ENCODE peak calls at places on chromosome 17, in seven cellular contexts. J is SK-N-SH, M is K562, V is HCT116, R is HepG2, H is GM12878, D is H1. Y is an unnamed sample.

GRCh38 chr17:7405413-7405881 is 1.6 kb upstream of the TMEM256 start:
- DNase-seq in J (peak), M (no peak), V (no peak), R (no peak), H (no peak), D (no peak), Y (no peak)

GRCh38 chr17:39364236-39365025 is 37.0 kb downstream of the FBXL20 start:
- DNase-seq in J (no peak), M (peak), V (no peak), R (no peak), H (no peak), D (no peak), Y (no peak)

GRCh38 chr17:56595831-56596740 is 2.6 kb downstream of the NOG start:
- DNase-seq in J (peak), M (no peak), V (no peak), R (no peak), H (no peak), D (no peak), Y (no peak)

GRCh38 chr17:82876602-82877391 is 37.0 kb upstream of the ZNF750 start:
- DNase-seq in J (peak), M (peak), V (peak), R (peak), H (no peak), D (no peak), Y (no peak)

GRCh38 chr17:56876766-56877179 is 37.1 kb downstream of the TRIM25 start:
- DNase-seq in J (no peak), M (peak), V (no peak), R (no peak), H (no peak), D (no peak), Y (no peak)

GRCh38 chr17:72778161-72779151 is 314.0 kb downstream of the SLC39A11 start:
- DNase-seq in J (peak), M (peak), V (no peak), R (no peak), H (no peak), D (no peak), Y (no peak)

GRCh38 chr17:50844117-50844700 is 8.8 kb downstream of the WFIKKN2 start:
- DNase-seq in J (peak), M (no peak), V (no peak), R (peak), H (no peak), D (no peak), Y (no peak)

GRCh38 chr17:13589658-13590057 is 12.1 kb downstream of the HS3ST3A1 start:
- DNase-seq in J (no peak), M (no peak), V (no peak), R (no peak), H (no peak), D (no peak), Y (no peak)

GRCh38 chr17:35002876-35003551 is 22.7 kb downstream of the LIG3 start:
- DNase-seq in J (no peak), M (no peak), V (no peak), R (no peak), H (no peak), D (no peak), Y (no peak)

GRCh38 chr17:49779730-49780220 is 8.7 kb upstream of the KAT7 start:
- DNase-seq in J (peak), M (peak), V (peak), R (peak), H (no peak), D (no peak), Y (peak)

GRCh38 chr17:63537001-63537400 is 13.3 kb upstream of the DCAF7 start:
- DNase-seq in J (peak), M (no peak), V (no peak), R (no peak), H (no peak), D (no peak), Y (no peak)

GRCh38 chr17:29109477-29110371 is 66.8 kb downstream of the PIPOX start:
- DNase-seq in J (no peak), M (no peak), V (no peak), R (no peak), H (no peak), D (no peak), Y (no peak)

GRCh38 chr17:77466140-77466539 is 325.4 kb downstream of the SEC14L1 start:
- DNase-seq in J (no peak), M (no peak), V (no peak), R (no peak), H (no peak), D (no peak), Y (no peak)

GRCh38 chr17:74190154-74190553 is 13.3 kb upstream of the RPL38 start:
- DNase-seq in J (peak), M (peak), V (peak), R (peak), H (no peak), D (no peak), Y (no peak)

GRCh38 chr17:75261336-75262111 is at the start of the genes GGA3 and MRPS7:
- DNase-seq in J (peak), M (peak), V (peak), R (peak), H (peak), D (no peak), Y (peak)

GRCh38 chr17:63963123-63963522 is 9.6 kb downstream of the SCN4A start:
- DNase-seq in J (no peak), M (no peak), V (no peak), R (no peak), H (no peak), D (no peak), Y (no peak)

GRCh38 chr17:82353484-82353883 is 5.6 kb upstream of the TEX19 start:
- DNase-seq in J (no peak), M (no peak), V (no peak), R (no peak), H (no peak), D (no peak), Y (no peak)

GRCh38 chr17:34400301-34400931 is 37.4 kb upstream of the CCL1 start:
- DNase-seq in J (no peak), M (no peak), V (no peak), R (no peak), H (no peak), D (no peak), Y (no peak)

GRCh38 chr17:56136316-56136715 is 17.0 kb upstream of the ANKFN1 start:
- DNase-seq in J (no peak), M (no peak), V (no peak), R (no peak), H (no peak), D (no peak), Y (no peak)

GRCh38 chr17:50956409-50956749 is 90.2 kb upstream of the TOB1 start:
- DNase-seq in J (no peak), M (no peak), V (no peak), R (no peak), H (no peak), D (no peak), Y (no peak)

GRCh38 chr17:75124041-75124818 is 7.3 kb downstream of the NT5C start:
- DNase-seq in J (no peak), M (peak), V (peak), R (peak), H (no peak), D (no peak), Y (peak)

GRCh38 chr17:66309793-66310192 is 7.4 kb downstream of the PRKCA start:
- DNase-seq in J (no peak), M (no peak), V (no peak), R (no peak), H (no peak), D (no peak), Y (no peak)

GRCh38 chr17:66369830-66370229 is 67.4 kb downstream of the PRKCA start:
- DNase-seq in J (no peak), M (no peak), V (no peak), R (peak), H (no peak), D (no peak), Y (no peak)

GRCh38 chr17:33667052-33667509 is 374.0 kb upstream of the ASIC2 start:
- DNase-seq in J (no peak), M (no peak), V (no peak), R (no peak), H (peak), D (no peak), Y (no peak)

GRCh38 chr17:80208050-80208449 is 12.1 kb downstream of the SGSH start:
- DNase-seq in J (no peak), M (no peak), V (no peak), R (no peak), H (no peak), D (no peak), Y (no peak)

GRCh38 chr17:82528484-82529265 is 9.1 kb downstream of the FOXK2 start:
- DNase-seq in J (peak), M (no peak), V (peak), R (no peak), H (no peak), D (no peak), Y (peak)

GRCh38 chr17:49664706-49665211 is 13.1 kb downstream of the SPOP start:
- DNase-seq in J (no peak), M (no peak), V (no peak), R (no peak), H (no peak), D (no peak), Y (no peak)

GRCh38 chr17:6823011-6823442 is 8.5 kb downstream of the TEKT1 start:
- DNase-seq in J (no peak), M (no peak), V (no peak), R (no peak), H (no peak), D (no peak), Y (no peak)

GRCh38 chr17:75769536-75769935 is 4.5 kb upstream of the GALK1 start:
- DNase-seq in J (peak), M (no peak), V (no peak), R (no peak), H (no peak), D (no peak), Y (no peak)

GRCh38 chr17:81538651-81539570 is 10.7 kb downstream of the FSCN2 start:
- DNase-seq in J (no peak), M (no peak), V (no peak), R (no peak), H (no peak), D (no peak), Y (no peak)

GRCh38 chr17:50501054-50501453 is 7.2 kb upstream of the MYCBPAP start:
- DNase-seq in J (peak), M (no peak), V (peak), R (peak), H (no peak), D (no peak), Y (no peak)

GRCh38 chr17:51153210-51154072 is at the start of gene NME1:
- DNase-seq in J (peak), M (peak), V (peak), R (peak), H (peak), D (peak), Y (peak)

GRCh38 chr17:77610518-77610893 is 348.0 kb upstream of the TNRC6C start:
- DNase-seq in J (no peak), M (no peak), V (no peak), R (no peak), H (no peak), D (no peak), Y (no peak)

GRCh38 chr17:39069114-39069756 is 82.2 kb downstream of the PLXDC1 start:
- DNase-seq in J (peak), M (peak), V (no peak), R (peak), H (no peak), D (no peak), Y (peak)

GRCh38 chr17:49527927-49528651 is 33.0 kb downstream of the NGFR start:
- DNase-seq in J (peak), M (no peak), V (no peak), R (no peak), H (no peak), D (no peak), Y (no peak)

GRCh38 chr17:68021963-68022362 is 13.6 kb upstream of the KPNA2 start:
- DNase-seq in J (no peak), M (no peak), V (no peak), R (no peak), H (no peak), D (no peak), Y (no peak)

GRCh38 chr17:4230142-4230541 is 33.6 kb downstream of the ANKFY1 start:
- DNase-seq in J (no peak), M (no peak), V (peak), R (no peak), H (no peak), D (no peak), Y (no peak)

GRCh38 chr17:9032583-9032982 is 11.3 kb downstream of the NTN1 start:
- DNase-seq in J (no peak), M (no peak), V (no peak), R (no peak), H (no peak), D (no peak), Y (no peak)

GRCh38 chr17:9036336-9036735 is 15.0 kb downstream of the NTN1 start:
- DNase-seq in J (no peak), M (no peak), V (no peak), R (no peak), H (no peak), D (no peak), Y (no peak)

GRCh38 chr17:9032151-9032550 is 10.8 kb downstream of the NTN1 start:
- DNase-seq in J (no peak), M (no peak), V (no peak), R (no peak), H (no peak), D (no peak), Y (no peak)

GRCh38 chr17:9037741-9038140 is 16.4 kb downstream of the NTN1 start:
- DNase-seq in J (no peak), M (no peak), V (no peak), R (no peak), H (no peak), D (no peak), Y (no peak)

DNA sequence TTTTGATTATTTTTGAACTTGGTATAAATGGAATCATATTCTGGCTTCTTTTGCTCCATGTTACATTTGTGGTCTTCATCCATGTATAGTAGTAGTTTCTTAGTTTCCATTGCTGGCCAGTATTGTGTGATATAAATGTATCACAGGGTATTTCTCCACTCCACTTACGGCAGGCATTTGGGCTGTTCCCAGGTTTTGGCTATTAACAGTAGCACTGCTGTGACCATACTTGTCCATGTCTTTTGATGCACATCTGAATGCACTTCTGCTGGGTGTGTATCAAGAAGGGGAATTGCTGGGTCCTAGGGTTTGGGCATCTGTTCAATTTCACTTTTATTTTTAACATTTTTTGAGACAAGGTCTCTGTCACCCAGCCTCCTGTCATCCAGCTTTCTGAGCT is 13.9 kb downstream of the NTN1 start:
- DNase-seq in J (no peak), M (no peak), V (no peak), R (no peak), H (no peak), D (no peak), Y (no peak)
- TF ChIP-seq SIN3A in J (no peak), M (no peak), V (no peak), R (no peak), H (no peak), D (no peak), Y (no peak)

GRCh38 chr17:60169921-60170817 is 20.4 kb downstream of the CA4 start:
- DNase-seq in J (no peak), M (peak), V (no peak), R (peak), H (no peak), D (no peak), Y (no peak)
- TF ChIP-seq SIN3A in J (no peak), M (no peak), V (no peak), R (no peak), H (no peak), D (no peak), Y (no peak)

DNA sequence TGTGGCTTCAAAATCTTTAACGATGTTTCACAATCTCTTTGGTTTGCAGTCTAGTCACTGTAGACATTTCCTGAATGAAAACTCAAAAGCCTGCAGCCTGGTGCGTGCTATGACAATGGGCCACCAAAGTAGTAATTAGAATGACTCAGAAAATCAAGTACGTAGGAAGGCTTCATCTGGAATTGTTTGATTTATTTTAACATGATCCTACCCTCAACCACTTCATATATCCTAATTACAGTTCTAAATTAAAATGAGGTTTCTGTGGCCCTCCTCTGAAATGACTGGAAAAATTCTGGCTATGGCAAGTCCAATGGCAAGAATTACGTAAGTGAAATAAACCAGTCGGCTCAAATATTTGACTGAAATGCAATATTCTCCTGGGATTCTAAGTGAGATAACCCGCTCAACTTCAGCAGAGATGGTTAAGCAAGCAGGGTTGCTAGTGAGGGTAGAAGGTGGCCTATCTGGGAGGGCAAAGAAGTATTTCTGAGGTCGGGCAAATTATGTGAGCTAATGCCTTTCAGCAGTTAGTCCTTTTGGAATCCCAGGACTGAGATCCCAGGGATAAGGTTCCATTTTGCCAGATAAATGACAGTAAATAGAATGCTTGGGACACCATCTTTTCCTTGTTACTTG is 145.6 kb upstream of the MYOCD start:
- DNase-seq in J (no peak), M (no peak), V (no peak), R (no peak), H (no peak), D (no peak), Y (no peak)
- TF ChIP-seq SIN3A in J (no peak), M (no peak), V (no peak), R (no peak), H (no peak), D (no peak), Y (no peak)

DNA sequence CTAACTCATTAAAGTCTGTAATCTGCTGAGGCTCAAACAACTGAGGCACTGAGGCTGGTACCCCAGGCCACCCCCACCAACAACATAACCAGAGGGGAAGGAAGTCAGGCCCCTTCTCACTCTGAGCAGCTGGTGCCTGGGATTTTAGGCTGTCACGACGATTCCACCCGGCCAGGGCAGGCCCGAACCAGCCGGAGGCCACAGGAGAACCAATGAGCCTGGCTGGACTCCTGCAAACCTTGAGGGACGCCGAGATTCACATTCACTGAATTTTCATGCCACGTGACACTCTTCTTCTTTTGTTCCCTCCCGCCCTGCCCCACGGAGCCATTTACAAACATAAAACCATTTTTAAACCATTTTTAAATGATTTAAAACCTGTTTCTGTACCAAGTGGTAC is 48.1 kb downstream of the RPH3AL start:
- DNase-seq in J (no peak), M (no peak), V (no peak), R (no peak), H (no peak), D (no peak), Y (no peak)
- TF ChIP-seq SIN3A in J (no peak), M (no peak), V (no peak), R (no peak), H (no peak), D (no peak), Y (no peak)

DNA sequence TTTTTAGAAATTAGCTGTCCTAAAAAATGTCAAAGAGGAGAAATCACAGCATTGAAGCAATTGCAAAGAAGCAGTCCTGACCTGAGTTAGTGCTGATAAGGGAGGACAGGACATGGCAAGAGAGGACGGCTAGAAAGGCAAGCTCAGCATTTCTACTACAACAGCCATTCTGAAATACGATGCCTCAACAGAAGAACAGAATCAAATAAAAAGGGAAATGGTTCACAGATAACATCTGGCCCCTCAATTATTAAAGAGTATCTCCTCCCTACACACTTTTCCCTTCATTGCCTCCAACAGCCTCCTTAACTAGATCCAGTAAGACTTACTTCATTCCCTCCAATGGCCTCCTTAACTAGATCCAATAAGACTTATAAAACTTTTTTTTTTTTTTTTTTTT is 18.2 kb downstream of the VPS53 start:
- DNase-seq in J (peak), M (no peak), V (no peak), R (no peak), H (no peak), D (no peak), Y (no peak)
- TF ChIP-seq SIN3A in J (no peak), M (no peak), V (no peak), R (no peak), H (no peak), D (no peak), Y (no peak)

GRCh38 chr17:19409509-19409908 is 1.5 kb upstream of the RNF112 start:
- DNase-seq in J (no peak), M (no peak), V (peak), R (no peak), H (no peak), D (no peak), Y (no peak)
- TF ChIP-seq SIN3A in J (no peak), M (no peak), V (no peak), R (no peak), H (no peak), D (no peak), Y (no peak)

DNA sequence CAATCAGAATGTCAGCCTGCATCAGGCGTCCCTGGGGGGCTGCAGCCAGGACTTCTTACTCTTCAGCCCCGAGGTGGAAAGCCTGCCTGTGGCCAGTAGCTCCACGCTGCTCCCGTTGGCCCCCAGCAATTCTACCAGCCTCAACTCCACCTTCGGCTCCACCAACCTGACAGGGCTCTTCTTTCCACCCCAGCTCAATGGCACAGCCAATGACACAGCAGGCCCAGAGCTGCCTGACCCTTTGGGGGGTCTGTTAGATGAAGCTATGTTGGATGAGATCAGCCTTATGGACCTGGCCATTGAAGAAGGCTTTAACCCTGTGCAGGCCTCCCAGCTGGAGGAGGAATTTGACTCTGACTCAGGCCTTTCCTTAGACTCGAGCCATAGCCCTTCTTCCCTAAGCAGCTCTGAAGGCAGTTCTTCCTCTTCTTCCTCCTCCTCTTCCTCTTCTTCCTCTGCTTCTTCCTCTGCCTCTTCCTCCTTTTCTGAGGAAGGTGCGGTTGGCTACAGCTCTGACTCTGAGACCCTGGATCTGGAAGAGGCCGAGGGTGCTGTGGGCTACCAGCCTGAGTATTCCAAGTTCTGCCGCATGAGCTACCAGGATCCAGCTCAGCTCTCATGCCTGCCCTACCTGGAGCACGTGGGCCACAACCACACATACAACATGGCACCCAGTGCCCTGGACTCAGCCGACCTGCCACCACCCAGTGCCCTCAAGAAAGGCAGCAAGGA is 10.4 kb downstream of the NFE2L1 start:
- DNase-seq in J (no peak), M (no peak), V (no peak), R (no peak), H (no peak), D (no peak), Y (no peak)
- TF ChIP-seq SIN3A in J (no peak), M (no peak), V (no peak), R (no peak), H (no peak), D (no peak), Y (no peak)

Y was measured in Panc1.